ENCODE peak calls at places on chromosome 7, in four cellular contexts. E is K562, N is GM12878, K is HepG2. U is an unnamed sample.

GRCh38 chr7:22683379-22683778 is 43.6 kb upstream of the IL6 start:
- DNase-seq in E (no peak), N (no peak), K (no peak), U (no peak)

GRCh38 chr7:129829677-129830631 is 122.8 kb downstream of the UBE2H start:
- DNase-seq in E (peak), N (no peak), K (peak), U (peak)

GRCh38 chr7:90677742-90678439 is 81.8 kb downstream of the CDK14 start:
- DNase-seq in E (no peak), N (no peak), K (no peak), U (no peak)

GRCh38 chr7:102425639-102426267 is 7.6 kb upstream of the ORAI2 start:
- DNase-seq in E (no peak), N (peak), K (no peak), U (no peak)

GRCh38 chr7:149217570-149217969 is 21.9 kb upstream of the ZNF212 start:
- DNase-seq in E (no peak), N (no peak), K (no peak), U (no peak)

GRCh38 chr7:149321978-149322541 is 60.1 kb downstream of the ZNF783 start:
- DNase-seq in E (no peak), N (no peak), K (no peak), U (no peak)

GRCh38 chr7:27576360-27576944 is 86.2 kb downstream of the HIBADH start:
- DNase-seq in E (peak), N (no peak), K (peak), U (peak)

GRCh38 chr7:4820968-4821471 is 40.8 kb downstream of the PAPOLB start:
- DNase-seq in E (no peak), N (no peak), K (no peak), U (no peak)

GRCh38 chr7:35630573-35630972 is 64.4 kb downstream of the HERPUD2 start:
- DNase-seq in E (no peak), N (no peak), K (no peak), U (no peak)

GRCh38 chr7:50792342-50793114 is 9.8 kb upstream of the GRB10 start:
- DNase-seq in E (peak), N (no peak), K (no peak), U (peak)
- TF ChIP-seq TARDBP in E (no peak), N (no peak), K (no peak), U (no peak)

GRCh38 chr7:20506175-20506574 is 109.3 kb upstream of the ABCB5 start:
- DNase-seq in E (no peak), N (no peak), K (no peak), U (no peak)
- TF ChIP-seq FOXM1 in E (no peak), N (no peak), K (no peak), U (no peak)

DNA sequence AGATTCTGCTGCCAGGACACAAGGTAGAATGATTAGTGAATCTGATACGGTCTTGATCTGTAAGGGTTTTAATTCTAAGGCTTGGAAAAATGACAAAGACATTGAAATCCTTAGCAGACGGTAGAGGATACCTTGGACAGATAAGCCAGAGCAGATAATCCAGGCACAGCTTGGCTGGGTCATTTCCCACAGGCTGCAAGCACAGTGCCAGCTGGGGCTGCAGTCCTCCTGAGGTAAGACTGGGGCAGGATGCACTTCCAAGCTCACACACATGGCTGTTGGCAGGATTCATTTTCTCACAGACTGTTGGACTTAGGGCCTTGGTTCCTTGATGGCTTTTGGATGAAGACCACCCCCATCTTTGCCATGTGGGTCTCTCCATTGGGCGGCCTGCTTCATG is 63.2 kb upstream of the BMPER start:
- DNase-seq in E (no peak), N (no peak), K (no peak), U (no peak)
- TF ChIP-seq TARDBP in E (no peak), N (no peak), K (no peak), U (no peak)

GRCh38 chr7:18894155-18894554 is 223.3 kb downstream of the TWIST1 start:
- DNase-seq in E (no peak), N (no peak), K (no peak), U (no peak)

GRCh38 chr7:18893156-18893555 is 224.3 kb downstream of the TWIST1 start:
- DNase-seq in E (no peak), N (no peak), K (no peak), U (no peak)

GRCh38 chr7:18889436-18889835 is 228.0 kb downstream of the TWIST1 start:
- DNase-seq in E (no peak), N (no peak), K (no peak), U (no peak)

GRCh38 chr7:18890134-18890533 is 227.3 kb downstream of the TWIST1 start:
- DNase-seq in E (no peak), N (no peak), K (no peak), U (no peak)

DNA sequence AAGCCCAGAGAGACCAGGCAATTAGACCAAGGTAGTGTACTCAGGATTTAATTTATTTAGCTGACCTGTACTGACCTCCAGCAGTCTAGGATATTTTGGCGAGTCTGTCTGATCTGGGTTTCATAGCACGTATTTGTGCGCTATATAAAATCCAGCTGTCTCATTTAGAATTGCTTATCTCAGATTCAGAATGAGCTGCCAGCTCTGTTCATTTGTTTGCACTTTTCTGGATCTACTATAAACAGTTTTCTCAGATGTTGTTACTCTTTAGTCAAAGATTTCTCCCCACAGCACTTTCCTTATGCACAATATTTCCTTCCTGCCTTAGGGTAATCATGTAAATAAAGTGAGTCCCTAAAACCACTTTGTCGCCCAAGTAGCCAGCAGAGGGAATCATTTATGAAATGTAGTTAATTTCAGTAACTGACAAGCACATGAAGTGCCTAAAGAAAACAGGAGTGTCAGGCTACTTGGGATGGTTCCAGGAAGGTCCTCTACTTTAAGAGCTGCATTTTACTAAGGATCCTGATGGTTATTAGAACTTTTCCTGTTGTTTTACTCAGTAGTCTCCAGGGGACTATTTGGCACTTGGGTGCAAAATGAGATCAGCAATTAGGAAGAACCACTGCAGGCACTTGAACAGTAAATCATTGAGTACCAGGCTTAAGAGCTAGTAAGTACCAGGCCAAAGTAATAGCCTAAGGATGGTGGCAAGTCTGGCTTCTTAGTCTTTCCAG is 226.4 kb downstream of the TWIST1 start:
- DNase-seq in E (no peak), N (no peak), K (no peak), U (no peak)
- TF ChIP-seq FOXM1 in E (no peak), N (no peak), K (no peak), U (no peak)

GRCh38 chr7:55787796-55788195 is 74.8 kb downstream of the SEPTIN14 start:
- DNase-seq in E (no peak), N (no peak), K (no peak), U (no peak)
- TF ChIP-seq TARDBP in E (no peak), N (no peak), K (no peak), U (no peak)

GRCh38 chr7:157141525-157142060 is 2.9 kb downstream of the UBE3C start:
- DNase-seq in E (no peak), N (no peak), K (no peak), U (no peak)

GRCh38 chr7:157140118-157140905 is 1.6 kb downstream of the UBE3C start:
- DNase-seq in E (no peak), N (no peak), K (no peak), U (no peak)

GRCh38 chr7:157138424-157139141 is at the start of gene UBE3C:
- DNase-seq in E (peak), N (peak), K (peak), U (peak)

GRCh38 chr7:157138101-157138423 is 664 bp upstream of the UBE3C start:
- DNase-seq in E (no peak), N (no peak), K (no peak), U (no peak)

DNA sequence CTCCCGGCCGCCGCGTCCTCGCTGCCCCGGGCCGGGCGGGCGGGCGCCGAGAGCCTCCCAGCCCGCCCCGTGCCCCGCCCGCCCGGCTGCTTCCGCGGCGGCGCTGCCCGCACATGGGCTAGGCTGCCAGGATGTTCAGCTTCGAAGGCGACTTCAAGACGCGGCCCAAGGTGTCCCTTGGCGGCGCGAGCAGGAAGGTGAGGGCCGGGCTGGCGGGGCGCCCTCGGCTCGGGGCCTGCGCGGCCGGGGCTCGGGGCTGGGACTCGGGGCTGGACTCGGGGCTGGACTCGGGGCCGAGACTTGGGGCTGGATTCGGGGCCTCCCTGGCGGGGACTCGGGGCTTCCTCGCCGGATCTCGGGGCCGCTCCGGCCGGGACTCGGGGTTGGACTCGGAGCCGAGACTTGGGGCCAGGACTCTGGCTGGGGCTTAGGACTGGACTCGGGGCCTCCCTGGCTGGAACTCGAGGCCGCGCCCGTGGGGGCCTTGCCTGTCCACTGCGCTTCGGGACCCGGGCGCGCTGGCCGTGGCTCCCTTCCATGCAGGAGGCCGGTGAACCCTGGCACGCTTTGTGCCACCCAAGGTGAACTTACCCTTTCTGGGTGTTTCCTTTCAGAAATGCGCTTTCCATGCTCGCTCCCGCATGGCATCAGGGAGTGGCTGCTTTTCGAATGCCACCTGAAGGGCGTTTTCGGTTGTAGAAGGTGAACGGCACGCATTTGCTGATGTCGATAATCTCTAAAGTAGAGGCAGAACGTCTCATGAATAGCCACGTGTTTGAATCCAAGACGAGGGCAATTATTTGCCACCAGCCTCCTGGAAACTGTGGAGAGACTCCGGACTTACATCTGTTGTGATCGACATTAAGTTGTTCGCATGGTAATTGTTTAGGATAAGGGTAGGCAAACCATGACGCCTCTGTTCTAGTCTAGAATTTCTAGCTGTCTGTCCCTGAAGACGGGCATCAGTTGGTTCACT is 704 bp downstream of the UBE3C start:
- DNase-seq in E (no peak), N (no peak), K (no peak), U (no peak)
- TF ChIP-seq FOXM1 in E (no peak), N (no peak), K (no peak), U (no peak)